ENCODE peak calls at places on chromosomes 3 and 15, in four cellular contexts. I is fibroblast of pulmonary artery; P is CD8-positive, alpha-beta T cell; B is K562. G is an unnamed sample.

GRCh38 chr3:194306771-194307640 is 44.1 kb downstream of the CPN2 start:
- DNase-seq in I (no peak), P (no peak), B (no peak), G (no peak)

GRCh38 chr15:67109141-67110034 is 44.0 kb downstream of the SMAD3 start:
- DNase-seq in I (peak), P (no peak), B (no peak), G (no peak)

GRCh38 chr15:40510201-40510600 is 39.4 kb downstream of the CHST14 start:
- DNase-seq in I (no peak), P (no peak), B (no peak), G (no peak)

GRCh38 chr15:73996939-73997338 is 2.4 kb downstream of the PML start:
- DNase-seq in I (peak), P (no peak), B (no peak), G (no peak)

GRCh38 chr15:31345606-31346366 is 19.2 kb downstream of the KLF13 start:
- DNase-seq in I (no peak), P (no peak), B (no peak), G (no peak)

GRCh38 chr3:9686703-9687102 is 16.9 kb upstream of the CPNE9 start:
- DNase-seq in I (no peak), P (no peak), B (no peak), G (no peak)

GRCh38 chr3:44468572-44469520 is 8.6 kb downstream of the ZNF445 start:
- DNase-seq in I (peak), P (no peak), B (peak), G (no peak)

GRCh38 chr3:33380653-33381052 is 59.6 kb downstream of the UBP1 start:
- DNase-seq in I (no peak), P (no peak), B (no peak), G (no peak)

GRCh38 chr3:155282416-155283091 is 10.9 kb downstream of the STRIT1 start:
- DNase-seq in I (peak), P (no peak), B (peak), G (no peak)

GRCh38 chr15:71092056-71092600 is 23.1 kb upstream of the THSD4 start:
- DNase-seq in I (no peak), P (no peak), B (no peak), G (no peak)

GRCh38 chr3:16033889-16034687 is 140.4 kb upstream of the GALNT15 start:
- DNase-seq in I (peak), P (no peak), B (no peak), G (no peak)

GRCh38 chr15:43517354-43518072 is at the start of gene MAP1A:
- DNase-seq in I (peak), P (no peak), B (peak), G (peak)

GRCh38 chr3:187551419-187551818 is 118.8 kb downstream of the SST start:
- DNase-seq in I (no peak), P (no peak), B (no peak), G (no peak)

GRCh38 chr3:10941972-10942371 is 50.6 kb upstream of the SLC6A1 start:
- DNase-seq in I (no peak), P (no peak), B (peak), G (no peak)

GRCh38 chr15:56351362-56351761 is 13.9 kb upstream of the TEX9 start:
- DNase-seq in I (no peak), P (no peak), B (no peak), G (no peak)

GRCh38 chr3:138042043-138042442 is 32.1 kb downstream of the CLDN18 start:
- DNase-seq in I (peak), P (no peak), B (no peak), G (no peak)

GRCh38 chr3:174951498-174951897 is 92.4 kb downstream of the NAALADL2 start:
- DNase-seq in I (no peak), P (no peak), B (no peak), G (no peak)

GRCh38 chr3:22161315-22161714 is 410.3 kb upstream of the ZNF385D start:
- DNase-seq in I (no peak), P (no peak), B (no peak), G (no peak)

GRCh38 chr3:172839679-172840078 is 89.2 kb downstream of the ECT2 start:
- DNase-seq in I (no peak), P (no peak), B (no peak), G (no peak)

DNA sequence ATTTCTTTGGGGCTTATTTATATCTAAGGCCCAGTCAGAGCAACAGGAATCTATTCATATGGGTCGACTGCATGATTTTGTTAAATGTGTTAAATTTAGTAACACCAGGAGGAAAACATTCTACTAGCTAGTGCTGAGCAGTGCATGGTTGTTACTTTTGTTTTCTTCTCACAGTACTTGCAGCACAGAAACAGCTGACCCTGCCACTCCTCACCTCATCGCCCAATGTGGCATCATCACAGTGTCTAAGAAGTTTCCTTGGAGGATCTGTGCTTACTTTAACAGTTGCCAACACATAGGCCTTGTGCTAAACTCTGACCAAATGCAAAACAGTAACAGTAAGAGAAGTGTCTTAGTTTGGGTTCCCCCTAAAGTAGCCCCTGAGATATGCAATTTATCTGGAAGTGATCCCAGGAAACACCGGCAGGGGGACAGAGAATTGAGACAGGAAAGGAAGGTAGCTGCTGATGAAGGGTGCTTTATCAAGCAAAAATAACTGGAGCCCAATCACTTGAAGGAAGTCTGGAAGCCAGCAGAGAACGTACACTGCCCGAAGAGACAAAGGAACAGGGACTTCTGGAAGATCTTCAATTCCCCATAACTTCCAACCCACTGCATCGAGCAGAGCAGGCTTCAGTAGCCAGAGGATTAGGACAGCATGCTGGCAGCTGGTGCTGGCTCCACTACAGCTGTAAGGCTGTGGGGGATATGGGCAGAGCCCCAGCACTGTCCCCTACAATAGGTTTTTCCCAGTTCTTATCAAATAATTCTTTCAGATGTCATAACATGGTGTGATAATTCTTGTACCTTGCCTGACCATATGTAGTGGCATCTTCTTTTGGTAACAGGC is 36.0 kb upstream of the ULK4 start:
- DNase-seq in I (peak), P (no peak), B (no peak), G (no peak)
- TF ChIP-seq CTCF in I (peak), P (no peak), B (peak), G (peak)

GRCh38 chr3:4313606-4314308 is 10.6 kb downstream of the SETMAR start:
- DNase-seq in I (no peak), P (no peak), B (peak), G (no peak)
- TF ChIP-seq CTCF in I (no peak), P (no peak), B (no peak), G (no peak)

GRCh38 chr3:169551646-169552045 is 111.9 kb downstream of the MECOM start:
- DNase-seq in I (no peak), P (no peak), B (no peak), G (no peak)
- TF ChIP-seq CTCF in I (no peak), P (no peak), B (no peak), G (no peak)

DNA sequence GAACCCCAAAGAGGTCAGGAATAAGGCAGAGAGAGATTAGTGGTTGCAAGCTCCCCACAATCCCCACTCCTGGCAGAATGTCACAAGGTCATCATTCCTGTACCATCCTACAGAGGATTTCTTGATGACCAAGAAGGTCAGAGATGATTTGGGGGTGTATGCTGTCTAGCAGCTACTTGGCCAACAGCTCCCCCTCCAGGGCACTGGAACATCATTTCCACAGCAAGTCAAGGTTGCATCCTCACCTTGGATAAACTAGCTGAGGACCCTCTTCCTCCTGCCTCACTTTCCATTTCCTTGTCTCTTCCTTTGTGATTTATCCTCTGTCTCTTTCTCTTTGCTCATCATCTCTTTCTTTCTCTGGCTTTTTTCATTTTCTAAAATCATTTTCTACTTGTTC is 106.3 kb downstream of the PROS1 start:
- DNase-seq in I (no peak), P (no peak), B (peak), G (no peak)
- TF ChIP-seq CTCF in I (no peak), P (no peak), B (peak), G (no peak)

DNA sequence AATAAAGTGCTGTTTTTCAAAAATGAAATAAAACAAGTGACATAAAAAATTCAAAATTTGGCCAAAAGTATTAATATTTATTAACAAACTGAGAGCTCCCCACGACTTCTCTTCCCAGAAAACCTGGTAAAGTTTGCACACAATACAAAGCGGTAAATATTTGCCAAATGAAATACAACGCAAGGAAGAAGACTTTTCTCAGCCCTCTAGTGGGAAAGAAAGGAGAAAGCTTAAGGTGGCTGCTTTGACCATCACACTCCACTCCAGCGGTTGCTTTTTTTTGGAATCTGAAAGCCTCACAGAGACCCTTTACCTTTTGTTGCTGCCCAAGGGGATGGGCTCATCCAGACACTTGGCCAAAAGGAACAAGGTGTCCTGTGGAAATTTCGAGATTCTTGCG is 1.1 kb upstream of the GK5 start:
- DNase-seq in I (peak), P (no peak), B (peak), G (no peak)
- TF ChIP-seq CTCF in I (peak), P (no peak), B (no peak), G (no peak)

GRCh38 chr3:30313840-30314239 is 292.6 kb upstream of the TGFBR2 start:
- DNase-seq in I (no peak), P (no peak), B (no peak), G (no peak)

GRCh38 chr3:30311781-30312180 is 294.6 kb upstream of the TGFBR2 start:
- DNase-seq in I (no peak), P (no peak), B (no peak), G (no peak)

GRCh38 chr3:30308131-30308530 is 298.3 kb upstream of the TGFBR2 start:
- DNase-seq in I (peak), P (no peak), B (no peak), G (no peak)

GRCh38 chr3:30307548-30307947 is 298.9 kb upstream of the TGFBR2 start:
- DNase-seq in I (no peak), P (no peak), B (no peak), G (no peak)

GRCh38 chr3:30310251-30310954 is 296.0 kb upstream of the TGFBR2 start:
- DNase-seq in I (peak), P (no peak), B (no peak), G (no peak)
- TF ChIP-seq CTCF in I (no peak), P (no peak), B (no peak), G (no peak)

GRCh38 chr15:80613762-80614365 is 81.2 kb upstream of the ABHD17C start:
- DNase-seq in I (no peak), P (no peak), B (no peak), G (no peak)
- TF ChIP-seq CTCF in I (no peak), P (no peak), B (no peak), G (no peak)

GRCh38 chr3:127168271-127168670 is 24.7 kb upstream of the PRR23E start:
- DNase-seq in I (no peak), P (no peak), B (no peak), G (peak)
- TF ChIP-seq CTCF in I (no peak), P (no peak), B (no peak), G (no peak)

DNA sequence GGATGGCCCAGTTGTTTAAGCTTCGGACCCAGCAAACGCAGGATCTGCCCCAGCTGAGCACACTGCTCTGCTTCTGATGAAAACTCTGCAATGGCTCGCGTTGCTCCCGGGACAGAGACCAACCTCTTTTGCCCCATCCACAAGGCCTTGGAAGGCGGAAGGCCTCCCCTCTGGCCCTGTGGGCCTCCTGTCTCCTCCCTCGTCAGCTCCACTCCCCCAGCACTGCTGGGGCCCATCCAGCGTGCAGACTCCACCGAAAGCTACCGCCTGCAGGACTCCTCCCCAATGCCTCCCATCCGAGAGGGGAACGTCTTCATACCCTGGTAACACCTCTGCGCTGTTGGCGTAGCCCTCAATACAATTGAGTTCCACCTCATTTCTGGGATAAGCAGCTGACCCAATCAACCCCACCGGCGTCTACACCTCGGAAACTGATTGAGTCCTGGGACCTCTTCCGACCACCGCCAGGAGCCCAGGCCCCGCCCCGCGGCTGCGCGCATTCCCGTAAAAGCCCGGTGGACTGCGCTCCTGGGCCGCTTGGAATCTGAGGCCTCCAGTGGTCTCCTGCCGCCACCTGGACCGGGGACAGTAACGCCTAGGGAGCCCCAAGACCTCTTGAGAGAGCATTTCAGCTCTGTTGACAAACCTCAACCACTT is at the start of gene PRR23E:
- DNase-seq in I (no peak), P (no peak), B (no peak), G (peak)
- TF ChIP-seq CTCF in I (no peak), P (no peak), B (no peak), G (no peak)

G was measured in coronary artery.